ENCODE peak calls at places on chromosomes 1 and 21, in six cellular contexts. One of them, this sample, is unnamed.

GRCh38 chr1:113812661-113813135 is 422 bp upstream of the RSBN1 start:
- DNase-seq in lower leg skin: no peak
- DNase-seq in astrocyte: no peak
- DNase-seq in HCT116: no peak
- DNase-seq in fibroblast of the aortic adventitia: no peak
- DNase-seq in astrocyte of the spinal cord: no peak
- DNase-seq in this sample: no peak

GRCh38 chr1:2982615-2983318 is 38.5 kb upstream of the ACTRT2 start:
- DNase-seq in lower leg skin: no peak
- DNase-seq in astrocyte: no peak
- DNase-seq in HCT116: no peak
- DNase-seq in fibroblast of the aortic adventitia: no peak
- DNase-seq in astrocyte of the spinal cord: no peak
- DNase-seq in this sample: no peak

GRCh38 chr1:230385930-230386329 is 40.2 kb downstream of the PGBD5 start:
- DNase-seq in lower leg skin: no peak
- DNase-seq in astrocyte: no peak
- DNase-seq in HCT116: no peak
- DNase-seq in fibroblast of the aortic adventitia: no peak
- DNase-seq in astrocyte of the spinal cord: no peak
- DNase-seq in this sample: no peak

GRCh38 chr1:7478797-7479499 is 292.1 kb upstream of the VAMP3 start:
- DNase-seq in lower leg skin: no peak
- DNase-seq in astrocyte: peak
- DNase-seq in HCT116: no peak
- DNase-seq in fibroblast of the aortic adventitia: peak
- DNase-seq in astrocyte of the spinal cord: peak
- DNase-seq in this sample: no peak

GRCh38 chr21:19507682-19508260 is 1104.2 kb upstream of the TMPRSS15 start:
- DNase-seq in lower leg skin: no peak
- DNase-seq in astrocyte: no peak
- DNase-seq in HCT116: no peak
- DNase-seq in fibroblast of the aortic adventitia: no peak
- DNase-seq in astrocyte of the spinal cord: no peak
- DNase-seq in this sample: no peak

GRCh38 chr21:8988696-8989095 is 1532.7 kb upstream of the TPTE start:
- DNase-seq in lower leg skin: no peak
- DNase-seq in astrocyte: peak
- DNase-seq in HCT116: no peak
- DNase-seq in fibroblast of the aortic adventitia: no peak
- DNase-seq in astrocyte of the spinal cord: no peak
- DNase-seq in this sample: peak

GRCh38 chr1:72623299-72623708 is 341.0 kb upstream of the NEGR1 start:
- DNase-seq in lower leg skin: no peak
- DNase-seq in astrocyte: peak
- DNase-seq in HCT116: no peak
- DNase-seq in fibroblast of the aortic adventitia: peak
- DNase-seq in astrocyte of the spinal cord: peak
- DNase-seq in this sample: peak

GRCh38 chr1:15322648-15323350 is 75.8 kb downstream of the FHAD1 start:
- DNase-seq in lower leg skin: no peak
- DNase-seq in astrocyte: no peak
- DNase-seq in HCT116: no peak
- DNase-seq in fibroblast of the aortic adventitia: no peak
- DNase-seq in astrocyte of the spinal cord: no peak
- DNase-seq in this sample: no peak

GRCh38 chr1:150408800-150409199 is 44.9 kb downstream of the RPRD2 start:
- DNase-seq in lower leg skin: no peak
- DNase-seq in astrocyte: no peak
- DNase-seq in HCT116: no peak
- DNase-seq in fibroblast of the aortic adventitia: no peak
- DNase-seq in astrocyte of the spinal cord: no peak
- DNase-seq in this sample: no peak

GRCh38 chr1:219990782-219991510 is 55.4 kb downstream of the EPRS1 start:
- DNase-seq in lower leg skin: no peak
- DNase-seq in astrocyte: peak
- DNase-seq in HCT116: peak
- DNase-seq in fibroblast of the aortic adventitia: peak
- DNase-seq in astrocyte of the spinal cord: peak
- DNase-seq in this sample: peak

GRCh38 chr1:95196017-95196416 is 38.0 kb upstream of the RWDD3 start:
- DNase-seq in lower leg skin: no peak
- DNase-seq in astrocyte: no peak
- DNase-seq in HCT116: no peak
- DNase-seq in fibroblast of the aortic adventitia: no peak
- DNase-seq in astrocyte of the spinal cord: no peak
- DNase-seq in this sample: no peak

GRCh38 chr1:54548389-54549044 is 489 bp downstream of the ACOT11 start:
- DNase-seq in lower leg skin: no peak
- DNase-seq in astrocyte: no peak
- DNase-seq in HCT116: no peak
- DNase-seq in fibroblast of the aortic adventitia: no peak
- DNase-seq in astrocyte of the spinal cord: no peak
- DNase-seq in this sample: no peak

GRCh38 chr1:54549181-54549924 is 1.3 kb downstream of the ACOT11 start:
- DNase-seq in lower leg skin: no peak
- DNase-seq in astrocyte: no peak
- DNase-seq in HCT116: no peak
- DNase-seq in fibroblast of the aortic adventitia: no peak
- DNase-seq in astrocyte of the spinal cord: no peak
- DNase-seq in this sample: no peak

GRCh38 chr1:54546651-54547348 is 1.2 kb upstream of the ACOT11 start:
- DNase-seq in lower leg skin: no peak
- DNase-seq in astrocyte: no peak
- DNase-seq in HCT116: no peak
- DNase-seq in fibroblast of the aortic adventitia: no peak
- DNase-seq in astrocyte of the spinal cord: no peak
- DNase-seq in this sample: no peak

GRCh38 chr1:54545916-54546635 is 2.0 kb upstream of the ACOT11 start:
- DNase-seq in lower leg skin: no peak
- DNase-seq in astrocyte: no peak
- DNase-seq in HCT116: no peak
- DNase-seq in fibroblast of the aortic adventitia: no peak
- DNase-seq in astrocyte of the spinal cord: no peak
- DNase-seq in this sample: no peak

GRCh38 chr1:54547601-54548388 is at the start of gene ACOT11:
- DNase-seq in lower leg skin: no peak
- DNase-seq in astrocyte: peak
- DNase-seq in HCT116: no peak
- DNase-seq in fibroblast of the aortic adventitia: peak
- DNase-seq in astrocyte of the spinal cord: peak
- DNase-seq in this sample: peak
- TF ChIP-seq CTCF in lower leg skin: no peak
- TF ChIP-seq CTCF in astrocyte: no peak
- TF ChIP-seq CTCF in HCT116: peak
- TF ChIP-seq CTCF in fibroblast of the aortic adventitia: peak
- TF ChIP-seq CTCF in astrocyte of the spinal cord: peak
- TF ChIP-seq CTCF in this sample: no peak

GRCh38 chr1:8878448-8879347 is at the start of gene ENO1:
- DNase-seq in lower leg skin: peak
- DNase-seq in astrocyte: peak
- DNase-seq in HCT116: peak
- DNase-seq in fibroblast of the aortic adventitia: peak
- DNase-seq in astrocyte of the spinal cord: peak
- DNase-seq in this sample: peak

GRCh38 chr1:8880068-8880676 is 1.7 kb upstream of the ENO1 start:
- DNase-seq in lower leg skin: peak
- DNase-seq in astrocyte: peak
- DNase-seq in HCT116: no peak
- DNase-seq in fibroblast of the aortic adventitia: peak
- DNase-seq in astrocyte of the spinal cord: peak
- DNase-seq in this sample: peak

GRCh38 chr1:8883510-8883909 is 5.0 kb upstream of the ENO1 start:
- DNase-seq in lower leg skin: no peak
- DNase-seq in astrocyte: no peak
- DNase-seq in HCT116: no peak
- DNase-seq in fibroblast of the aortic adventitia: no peak
- DNase-seq in astrocyte of the spinal cord: no peak
- DNase-seq in this sample: no peak

GRCh38 chr1:8876099-8876496 is 2.4 kb downstream of the ENO1 start:
- DNase-seq in lower leg skin: no peak
- DNase-seq in astrocyte: no peak
- DNase-seq in HCT116: no peak
- DNase-seq in fibroblast of the aortic adventitia: no peak
- DNase-seq in astrocyte of the spinal cord: no peak
- DNase-seq in this sample: no peak

GRCh38 chr1:8879348-8880067 is 1.0 kb upstream of the ENO1 start:
- DNase-seq in lower leg skin: peak
- DNase-seq in astrocyte: no peak
- DNase-seq in HCT116: no peak
- DNase-seq in fibroblast of the aortic adventitia: no peak
- DNase-seq in astrocyte of the spinal cord: peak
- DNase-seq in this sample: no peak
- TF ChIP-seq CTCF in lower leg skin: no peak
- TF ChIP-seq CTCF in astrocyte: no peak
- TF ChIP-seq CTCF in HCT116: peak
- TF ChIP-seq CTCF in fibroblast of the aortic adventitia: no peak
- TF ChIP-seq CTCF in astrocyte of the spinal cord: peak
- TF ChIP-seq CTCF in this sample: no peak

GRCh38 chr1:227357229-227358078 is 39.2 kb upstream of the CDC42BPA start:
- DNase-seq in lower leg skin: peak
- DNase-seq in astrocyte: peak
- DNase-seq in HCT116: peak
- DNase-seq in fibroblast of the aortic adventitia: peak
- DNase-seq in astrocyte of the spinal cord: peak
- DNase-seq in this sample: peak

GRCh38 chr1:227353186-227353585 is 34.9 kb upstream of the CDC42BPA start:
- DNase-seq in lower leg skin: no peak
- DNase-seq in astrocyte: no peak
- DNase-seq in HCT116: no peak
- DNase-seq in fibroblast of the aortic adventitia: no peak
- DNase-seq in astrocyte of the spinal cord: no peak
- DNase-seq in this sample: no peak

GRCh38 chr1:227358079-227358358 is 39.7 kb upstream of the CDC42BPA start:
- DNase-seq in lower leg skin: no peak
- DNase-seq in astrocyte: no peak
- DNase-seq in HCT116: no peak
- DNase-seq in fibroblast of the aortic adventitia: no peak
- DNase-seq in astrocyte of the spinal cord: no peak
- DNase-seq in this sample: no peak

GRCh38 chr1:227355542-227356270 is 37.4 kb upstream of the CDC42BPA start:
- DNase-seq in lower leg skin: no peak
- DNase-seq in astrocyte: no peak
- DNase-seq in HCT116: no peak
- DNase-seq in fibroblast of the aortic adventitia: no peak
- DNase-seq in astrocyte of the spinal cord: no peak
- DNase-seq in this sample: no peak

GRCh38 chr1:227356582-227357228 is 38.4 kb upstream of the CDC42BPA start:
- DNase-seq in lower leg skin: no peak
- DNase-seq in astrocyte: no peak
- DNase-seq in HCT116: peak
- DNase-seq in fibroblast of the aortic adventitia: peak
- DNase-seq in astrocyte of the spinal cord: no peak
- DNase-seq in this sample: peak
- TF ChIP-seq CTCF in lower leg skin: no peak
- TF ChIP-seq CTCF in astrocyte: no peak
- TF ChIP-seq CTCF in HCT116: no peak
- TF ChIP-seq CTCF in fibroblast of the aortic adventitia: peak
- TF ChIP-seq CTCF in astrocyte of the spinal cord: no peak
- TF ChIP-seq CTCF in this sample: peak

DNA sequence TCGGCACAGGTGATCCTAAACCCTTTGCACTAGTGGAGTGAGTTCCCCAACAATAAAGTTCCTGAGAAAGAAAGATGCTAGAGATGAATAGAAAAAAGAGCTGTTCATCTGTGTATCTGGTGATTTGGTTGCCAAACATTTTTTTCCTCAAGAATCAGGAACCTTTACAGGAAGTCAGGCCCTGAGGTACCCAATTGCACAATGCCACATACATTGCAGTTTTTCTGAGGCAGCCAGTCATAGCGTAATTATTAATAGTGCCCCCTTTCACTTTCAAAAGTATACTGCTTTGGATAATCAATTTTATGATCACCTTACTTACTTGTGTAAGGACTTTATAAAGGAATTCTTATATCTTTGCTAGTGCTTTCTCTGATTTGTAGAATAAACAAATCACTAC is 346.3 kb upstream of the POU3F1 start:
- DNase-seq in lower leg skin: no peak
- DNase-seq in astrocyte: no peak
- DNase-seq in HCT116: no peak
- DNase-seq in fibroblast of the aortic adventitia: no peak
- DNase-seq in astrocyte of the spinal cord: no peak
- DNase-seq in this sample: no peak
- TF ChIP-seq CTCF in lower leg skin: no peak
- TF ChIP-seq CTCF in astrocyte: no peak
- TF ChIP-seq CTCF in HCT116: no peak
- TF ChIP-seq CTCF in fibroblast of the aortic adventitia: no peak
- TF ChIP-seq CTCF in astrocyte of the spinal cord: no peak
- TF ChIP-seq CTCF in this sample: no peak

DNA sequence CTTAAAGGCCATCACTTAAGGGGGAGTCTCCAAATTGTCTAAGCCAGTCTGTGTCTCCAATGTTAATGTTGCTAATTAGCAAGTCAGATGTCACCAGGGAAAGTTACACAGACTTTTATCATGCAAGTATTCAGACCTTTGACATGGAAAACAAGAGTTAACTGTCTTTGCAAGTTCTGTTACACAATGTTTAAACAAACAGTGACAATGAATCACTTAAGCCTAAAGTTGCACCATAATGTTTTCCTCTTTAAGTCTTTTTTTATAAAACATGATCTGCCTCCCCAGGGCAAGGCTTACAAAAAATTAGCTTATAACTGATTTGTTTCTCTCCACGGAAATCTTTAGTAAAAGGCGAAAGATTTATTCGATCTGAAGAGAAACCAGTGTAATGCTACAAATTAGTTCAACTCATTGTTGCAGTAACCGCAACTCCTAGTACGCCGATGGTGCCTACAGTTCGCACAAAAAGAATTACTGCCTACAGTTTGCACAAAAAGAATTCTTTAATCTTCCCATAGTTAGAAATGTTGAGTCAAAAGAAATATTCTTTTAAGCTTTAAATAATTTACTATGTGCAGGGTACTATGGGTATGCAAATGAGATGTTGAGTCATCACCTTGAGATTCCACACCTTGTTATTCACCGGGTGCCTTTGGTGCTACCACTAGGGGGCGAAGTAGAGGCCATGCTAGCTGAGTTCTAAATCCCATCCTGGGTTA is 45.3 kb downstream of the HHAT start:
- DNase-seq in lower leg skin: no peak
- DNase-seq in astrocyte: peak
- DNase-seq in HCT116: peak
- DNase-seq in fibroblast of the aortic adventitia: peak
- DNase-seq in astrocyte of the spinal cord: peak
- DNase-seq in this sample: peak
- TF ChIP-seq CTCF in lower leg skin: no peak
- TF ChIP-seq CTCF in astrocyte: peak
- TF ChIP-seq CTCF in HCT116: peak
- TF ChIP-seq CTCF in fibroblast of the aortic adventitia: peak
- TF ChIP-seq CTCF in astrocyte of the spinal cord: peak
- TF ChIP-seq CTCF in this sample: peak

GRCh38 chr21:29394051-29394450 is 95.3 kb downstream of the BACH1 start:
- DNase-seq in lower leg skin: no peak
- DNase-seq in astrocyte: no peak
- DNase-seq in HCT116: no peak
- DNase-seq in fibroblast of the aortic adventitia: no peak
- DNase-seq in astrocyte of the spinal cord: no peak
- DNase-seq in this sample: no peak
- TF ChIP-seq CTCF in lower leg skin: no peak
- TF ChIP-seq CTCF in astrocyte: no peak
- TF ChIP-seq CTCF in HCT116: no peak
- TF ChIP-seq CTCF in fibroblast of the aortic adventitia: no peak
- TF ChIP-seq CTCF in astrocyte of the spinal cord: no peak
- TF ChIP-seq CTCF in this sample: no peak

This sample was measured in Calu3.